ENCODE peak calls at places on chromosomes 11 and 22, in four cellular contexts. One of them, this sample, is unnamed.
A peak's percentile ranks its signal among the peaks of the same experiment; 100 is the strongest.

GRCh38 chr22:26168199-26168915 is 905 bp upstream of the SEZ6L start:
- DNase-seq in ureter: no peak
- DNase-seq in AG09309: no peak
- DNase-seq in cardiac fibroblast: no peak
- DNase-seq in this sample: no peak

GRCh38 chr22:31857247-31857646 is 87.1 kb upstream of the YWHAH start:
- DNase-seq in ureter: no peak
- DNase-seq in AG09309: no peak
- DNase-seq in cardiac fibroblast: no peak
- DNase-seq in this sample: no peak

GRCh38 chr11:47552086-47552580 is 799 bp downstream of the CELF1 start:
- DNase-seq in ureter: no peak
- DNase-seq in AG09309: no peak
- DNase-seq in cardiac fibroblast: peak; percentile 51
- DNase-seq in this sample: no peak

GRCh38 chr11:68213555-68214172 is 568 bp upstream of the KMT5B start:
- DNase-seq in ureter: peak; percentile 87
- DNase-seq in AG09309: peak; percentile 94
- DNase-seq in cardiac fibroblast: peak; percentile 99
- DNase-seq in this sample: peak; percentile 71

GRCh38 chr11:115128226-115128625 is 376.0 kb downstream of the CADM1 start:
- DNase-seq in ureter: no peak
- DNase-seq in AG09309: no peak
- DNase-seq in cardiac fibroblast: no peak
- DNase-seq in this sample: no peak

GRCh38 chr22:19062139-19062789 is 59.9 kb downstream of the DGCR2 start:
- DNase-seq in ureter: peak; percentile 23
- DNase-seq in AG09309: no peak
- DNase-seq in cardiac fibroblast: no peak
- DNase-seq in this sample: no peak

GRCh38 chr11:122998727-122999370 is 17.2 kb upstream of the BSX start:
- DNase-seq in ureter: no peak
- DNase-seq in AG09309: no peak
- DNase-seq in cardiac fibroblast: no peak
- DNase-seq in this sample: no peak

GRCh38 chr11:60761436-60762190 is 4.9 kb downstream of the MS4A15 start:
- DNase-seq in ureter: no peak
- DNase-seq in AG09309: no peak
- DNase-seq in cardiac fibroblast: no peak
- DNase-seq in this sample: no peak

GRCh38 chr11:76783294-76783900 is at the start of gene TSKU:
- DNase-seq in ureter: no peak
- DNase-seq in AG09309: no peak
- DNase-seq in cardiac fibroblast: no peak
- DNase-seq in this sample: no peak

GRCh38 chr11:64880240-64881001 is 2.0 kb upstream of the EHD1 start:
- DNase-seq in ureter: no peak
- DNase-seq in AG09309: no peak
- DNase-seq in cardiac fibroblast: no peak
- DNase-seq in this sample: no peak

GRCh38 chr11:17906436-17906835 is 106.4 kb downstream of the SERGEF start:
- DNase-seq in ureter: no peak
- DNase-seq in AG09309: no peak
- DNase-seq in cardiac fibroblast: no peak
- DNase-seq in this sample: no peak